ENCODE peak calls at places on chromosomes 16 and 17, in six cellular contexts. X is HEK293T; G is activated CD4-positive, alpha-beta T cell treated with anti-CD3 and anti-CD28 coated beads, Interleukin-2, amount 50 U/mL, for 48 hours; R is activated gamma-delta T cell treated with Interleukin-2 at 50 U/mL for 16 hours; Y is CD8-positive, alpha-beta memory T cell; Q is prostate gland. H is an unnamed sample.

GRCh38 chr16:84177740-84178070 is 9.2 kb downstream of the TAF1C start:
- DNase-seq in Q (no peak), X (no peak), R (no peak), Y (no peak), G (no peak), H (peak)

GRCh38 chr17:60284709-60285108 is 107.2 kb downstream of the USP32 start:
- DNase-seq in R (no peak), Y (no peak), G (no peak), Q (no peak), X (no peak), H (no peak)

GRCh38 chr16:83475108-83475507 is 332.7 kb upstream of the HSBP1 start:
- DNase-seq in G (no peak), R (no peak), Q (no peak), X (no peak), Y (no peak), H (no peak)

GRCh38 chr17:44794699-44795413 is 35.2 kb downstream of the GJC1 start:
- DNase-seq in G (no peak), R (no peak), Q (no peak), X (no peak), Y (no peak), H (no peak)

GRCh38 chr16:70647461-70648359 is 1.4 kb downstream of the IL34 start:
- DNase-seq in G (no peak), X (no peak), Y (no peak), R (no peak), Q (no peak), H (no peak)

GRCh38 chr16:85589688-85590505 is 23.2 kb upstream of the GSE1 start:
- DNase-seq in R (no peak), Y (no peak), X (no peak), Q (no peak), G (no peak), H (no peak)

GRCh38 chr16:8655184-8655717 is 19.2 kb upstream of the ABAT start:
- DNase-seq in Q (no peak), Y (no peak), G (peak), X (peak), R (no peak), H (no peak)

GRCh38 chr17:6674586-6674985 is 23.0 kb downstream of the C17orf100 start:
- DNase-seq in Y (no peak), R (no peak), Q (no peak), G (no peak), X (no peak), H (no peak)

GRCh38 chr16:65888201-65888600 is 478.3 kb upstream of the CDH5 start:
- DNase-seq in G (no peak), Q (no peak), X (no peak), R (no peak), Y (no peak), H (no peak)

GRCh38 chr16:57627184-57627871 is 1.1 kb upstream of the ADGRG1 start:
- DNase-seq in Q (no peak), R (no peak), Y (no peak), X (no peak), G (no peak), H (no peak)

GRCh38 chr16:57301126-57301817 is 16.8 kb upstream of the PLLP start:
- DNase-seq in G (no peak), X (no peak), Y (no peak), R (no peak), Q (no peak), H (no peak)

GRCh38 chr17:77312061-77312684 is 171.4 kb downstream of the SEC14L1 start:
- DNase-seq in R (no peak), Q (no peak), Y (no peak), G (no peak), X (no peak), H (no peak)

GRCh38 chr17:63686138-63686685 is 13.7 kb downstream of the LIMD2 start:
- DNase-seq in Q (no peak), Y (no peak), R (no peak), X (no peak), G (no peak), H (no peak)

GRCh38 chr17:58043221-58044181 is 36.5 kb upstream of the SRSF1 start:
- DNase-seq in G (no peak), X (no peak), Q (no peak), Y (no peak), R (no peak), H (no peak)

GRCh38 chr16:4175849-4176248 is 59.6 kb upstream of the ADCY9 start:
- DNase-seq in R (no peak), X (no peak), Q (no peak), Y (no peak), G (no peak), H (no peak)

GRCh38 chr16:3468501-3468900 is 25.0 kb downstream of the NAA60 start:
- DNase-seq in G (no peak), Q (no peak), Y (no peak), X (no peak), R (no peak), H (no peak)

GRCh38 chr17:82598256-82599011 is 49.8 kb downstream of the WDR45B start:
- DNase-seq in R (no peak), Y (no peak), G (no peak), Q (no peak), X (no peak), H (no peak)